ENCODE peak calls at places on chromosome 9, in six cellular contexts. D is spleen, K is ovary, B is iris pigment epithelial cell, R is RWPE1, I is iPS-NIHi11. Y is an unnamed sample.

GRCh38 chr9:114305189-114305555 is 17.7 kb upstream of the ORM1 start:
- DNase-seq in B (no peak), I (no peak), K (peak), R (no peak), D (peak), Y (no peak)

GRCh38 chr9:72882117-72882775 is 70.6 kb downstream of the ALDH1A1 start:
- DNase-seq in B (no peak), R (no peak), K (no peak), D (no peak), I (no peak), Y (no peak)

GRCh38 chr9:14023285-14023684 is 290.7 kb downstream of the NFIB start:
- DNase-seq in I (no peak), K (no peak), B (no peak), R (no peak), D (no peak), Y (no peak)

GRCh38 chr9:112605518-112605917 is 112.4 kb downstream of the INIP start:
- DNase-seq in B (no peak), D (no peak), K (no peak), I (no peak), R (no peak), Y (no peak)

GRCh38 chr9:95605087-95605486 is 88.3 kb upstream of the PTCH1 start:
- DNase-seq in I (peak), K (no peak), B (no peak), R (no peak), D (no peak), Y (no peak)

GRCh38 chr9:79611091-79611614 is 39.4 kb downstream of the TLE4 start:
- DNase-seq in K (no peak), R (no peak), I (no peak), B (peak), D (no peak), Y (peak)

GRCh38 chr9:77802512-77803293 is 154.6 kb upstream of the GNA14 start:
- DNase-seq in K (no peak), I (no peak), D (no peak), B (no peak), R (no peak), Y (no peak)

GRCh38 chr9:84871983-84872382 is 202.5 kb downstream of the NTRK2 start:
- DNase-seq in R (no peak), B (no peak), I (no peak), D (no peak), K (no peak), Y (no peak)

GRCh38 chr9:98808411-98808815 is 943 bp downstream of the GALNT12 start:
- DNase-seq in D (no peak), K (no peak), B (no peak), R (no peak), I (peak), Y (no peak)

GRCh38 chr9:115930472-115930871 is 223.1 kb upstream of the PAPPA start:
- DNase-seq in R (no peak), B (peak), D (no peak), K (no peak), I (no peak), Y (peak)

GRCh38 chr9:3906437-3907213 is 380.8 kb upstream of the RFX3 start:
- DNase-seq in D (no peak), B (peak), R (peak), K (no peak), I (peak), Y (peak)

GRCh38 chr9:88583901-88584596 is 49.1 kb downstream of the NXNL2 start:
- DNase-seq in K (no peak), R (peak), B (peak), I (no peak), D (no peak), Y (peak)

GRCh38 chr9:128362774-128363173 is 8.4 kb upstream of the URM1 start:
- DNase-seq in D (no peak), B (no peak), K (no peak), I (no peak), R (no peak), Y (no peak)

GRCh38 chr9:113933671-113934070 is 57.6 kb downstream of the ZNF618 start:
- DNase-seq in K (no peak), B (no peak), D (no peak), I (no peak), R (no peak), Y (no peak)

GRCh38 chr9:83002329-83002728 is 60.6 kb downstream of the RASEF start:
- DNase-seq in I (no peak), R (no peak), K (no peak), B (no peak), D (no peak), Y (no peak)

GRCh38 chr9:87405677-87406544 is 91.8 kb upstream of the DAPK1 start:
- DNase-seq in B (peak), I (no peak), D (no peak), K (peak), R (no peak), Y (no peak)

GRCh38 chr9:10079284-10079964 is 533.4 kb downstream of the PTPRD start:
- DNase-seq in R (no peak), K (no peak), B (no peak), D (no peak), I (no peak), Y (no peak)

GRCh38 chr9:107486674-107487520 is 2.7 kb downstream of the KLF4 start:
- DNase-seq in D (peak), B (no peak), K (peak), I (no peak), R (no peak), Y (no peak)

GRCh38 chr9:137621131-137621757 is 2.4 kb downstream of the EHMT1 start:
- DNase-seq in D (peak), R (no peak), B (peak), I (no peak), K (no peak), Y (peak)

GRCh38 chr9:19174127-19174921 is 47.0 kb upstream of the PLIN2 start:
- DNase-seq in R (peak), B (peak), K (peak), D (no peak), I (peak), Y (peak)

GRCh38 chr9:134217431-134218210 is 53.3 kb upstream of the RNU6ATAC start:
- DNase-seq in I (no peak), R (no peak), B (no peak), D (peak), K (no peak), Y (no peak)